ENCODE peak calls at places on chromosomes 12 and 14, in five cellular contexts. S, J, G, E and V are unnamed samples. For H3K4me1, the result is how much of the 10 kb centered on the place peaks cover.

GRCh38 chr12:19227880-19228210 is 98.3 kb downstream of the PLEKHA5 start:
- DNase-seq in S (no peak), J (no peak), G (no peak), E (no peak), V (no peak)

GRCh38 chr12:100043657-100044056 is 58.9 kb upstream of the ANKS1B start:
- DNase-seq in S (no peak), J (no peak), G (no peak), E (no peak), V (no peak)

GRCh38 chr12:94710933-94711332 is 60.6 kb upstream of the TMCC3 start:
- DNase-seq in S (peak), J (no peak), G (peak), E (no peak), V (no peak)

GRCh38 chr12:2339022-2339431 is 286.2 kb downstream of the CACNA1C start:
- DNase-seq in S (no peak), J (no peak), G (peak), E (no peak), V (no peak)

GRCh38 chr14:36028218-36028617 is 148.3 kb downstream of the PTCSC3 start:
- DNase-seq in S (peak), J (no peak), G (no peak), E (no peak), V (no peak)

GRCh38 chr14:85076111-85076510 is 453.8 kb upstream of the FLRT2 start:
- DNase-seq in S (no peak), J (no peak), G (no peak), E (no peak), V (no peak)

GRCh38 chr14:106508216-106508615 is 981.8 kb downstream of the TMEM121 start:
- DNase-seq in S (no peak), J (no peak), G (no peak), E (no peak), V (no peak)

GRCh38 chr14:83467811-83468210 is 1934.2 kb upstream of the SEL1L start:
- DNase-seq in S (no peak), J (no peak), G (no peak), E (no peak), V (no peak)

GRCh38 chr14:58414845-58415244 is 12.5 kb downstream of the TIMM9 start:
- DNase-seq in S (no peak), J (no peak), G (no peak), E (no peak), V (no peak)

GRCh38 chr12:120588948-120589930 is 8.0 kb upstream of the POP5 start:
- DNase-seq in S (no peak), J (no peak), G (no peak), E (no peak), V (no peak)

GRCh38 chr14:59481407-59482119 is 2.6 kb downstream of the L3HYPDH start:
- DNase-seq in S (no peak), J (no peak), G (no peak), E (no peak), V (no peak)

GRCh38 chr14:21917699-21918436 is 244.2 kb upstream of the OR4E1 start:
- DNase-seq in S (peak), J (no peak), G (peak), E (no peak), V (no peak)

GRCh38 chr14:60922050-60922449 is 58.8 kb downstream of the TRMT5 start:
- DNase-seq in S (no peak), J (no peak), G (no peak), E (no peak), V (no peak)

GRCh38 chr12:126510630-126511029 is 1445.4 kb downstream of the AACS start:
- DNase-seq in S (no peak), J (no peak), G (no peak), E (no peak), V (no peak)

GRCh38 chr12:16135323-16135722 is 142.2 kb downstream of the SLC15A5 start:
- DNase-seq in S (no peak), J (no peak), G (no peak), E (no peak), V (no peak)

GRCh38 chr14:82837611-82838140 is 1304.0 kb upstream of the SEL1L start:
- DNase-seq in S (no peak), J (no peak), G (no peak), E (no peak), V (no peak)

GRCh38 chr12:6074394-6074793 is 50.1 kb downstream of the VWF start:
- DNase-seq in S (no peak), J (no peak), G (no peak), E (no peak), V (no peak)

GRCh38 chr12:5344131-5344530 is 87.8 kb upstream of the NTF3 start:
- DNase-seq in S (no peak), J (no peak), G (no peak), E (no peak), V (no peak)

GRCh38 chr12:124625867-124626675 is 58.7 kb upstream of the NCOR2 start:
- DNase-seq in S (no peak), J (peak), G (peak), E (peak), V (peak)

GRCh38 chr14:57712101-57712500 is 153.8 kb downstream of the SLC35F4 start:
- DNase-seq in S (no peak), J (no peak), G (no peak), E (no peak), V (no peak)

GRCh38 chr14:66388516-66388915 is 97.7 kb upstream of the CCDC196 start:
- DNase-seq in S (no peak), J (no peak), G (no peak), E (no peak), V (no peak)

GRCh38 chr12:48875944-48876520 is 10.4 kb upstream of the RND1 start:
- DNase-seq in S (no peak), J (no peak), G (no peak), E (no peak), V (no peak)

GRCh38 chr14:94374749-94375148 is 13.7 kb downstream of the SERPINA1 start:
- DNase-seq in S (no peak), J (no peak), G (no peak), E (peak), V (no peak)

GRCh38 chr12:50088577-50089335 is 3.6 kb downstream of the SMARCD1 start:
- DNase-seq in S (peak), J (no peak), G (peak), E (no peak), V (no peak)

GRCh38 chr12:102950950-102951490 is 6.5 kb upstream of the ASCL1 start:
- DNase-seq in S (no peak), J (no peak), G (no peak), E (no peak), V (no peak)

GRCh38 chr12:62008703-62009102 is 251.5 kb upstream of the USP15 start:
- DNase-seq in S (no peak), J (no peak), G (no peak), E (no peak), V (no peak)

GRCh38 chr14:59482471-59483331 is 1.5 kb downstream of the L3HYPDH start:
- DNase-seq in S (no peak), J (peak), G (no peak), E (no peak), V (no peak)

GRCh38 chr14:96125536-96125935 is 79.1 kb upstream of the BDKRB2 start:
- DNase-seq in S (no peak), J (no peak), G (no peak), E (no peak), V (no peak)

GRCh38 chr14:20799955-20800544 is 2.6 kb downstream of the RNASE1 start:
- DNase-seq in S (no peak), J (no peak), G (peak), E (peak), V (no peak)

GRCh38 chr14:69013943-69014782 is 35.1 kb upstream of the ACTN1 start:
- DNase-seq in S (no peak), J (peak), G (peak), E (no peak), V (no peak)

GRCh38 chr12:120231316-120232011 is 30.6 kb upstream of the RPLP0 start:
- DNase-seq in S (peak), J (no peak), G (peak), E (peak), V (peak)

GRCh38 chr12:26196424-26196722 is 1.0 kb downstream of the SSPN start:
- DNase-seq in S (no peak), J (no peak), G (no peak), E (no peak), V (no peak)

GRCh38 chr14:55454264-55455151 is 14.1 kb upstream of the TBPL2 start:
- DNase-seq in S (no peak), J (no peak), G (peak), E (peak), V (no peak)

GRCh38 chr12:43550831-43551270 is 1.2 kb downstream of the ADAMTS20 start:
- DNase-seq in S (no peak), J (no peak), G (no peak), E (no peak), V (peak)

GRCh38 chr12:56220611-56221232 is 1.0 kb downstream of the RNF41 start:
- DNase-seq in S (peak), J (no peak), G (peak), E (no peak), V (no peak)

DNA sequence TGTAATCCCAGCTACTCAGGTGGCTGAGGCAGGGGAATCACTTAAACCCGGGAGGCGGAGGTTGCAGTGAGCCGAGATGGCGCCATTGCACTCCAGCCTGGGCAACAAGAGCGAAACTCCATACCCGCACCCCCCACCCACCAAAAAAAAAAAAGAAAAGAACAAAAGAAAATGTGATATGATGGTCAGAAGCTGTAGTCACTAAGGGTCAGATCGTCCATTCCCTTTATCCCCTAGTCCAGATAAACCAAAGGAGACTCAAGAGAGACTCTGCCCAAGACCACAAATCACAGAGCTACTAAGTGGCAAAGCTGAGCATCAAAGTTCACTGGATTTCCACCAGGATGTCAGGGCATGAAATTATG is 3.2 kb downstream of the PPTC7 start:
- DNase-seq in S (no peak), J (no peak), G (no peak), E (no peak), V (no peak)
- H3K4me1 ChIP-seq in S (half or more), J (under half), G (half or more), E (half or more), V (under half)

DNA sequence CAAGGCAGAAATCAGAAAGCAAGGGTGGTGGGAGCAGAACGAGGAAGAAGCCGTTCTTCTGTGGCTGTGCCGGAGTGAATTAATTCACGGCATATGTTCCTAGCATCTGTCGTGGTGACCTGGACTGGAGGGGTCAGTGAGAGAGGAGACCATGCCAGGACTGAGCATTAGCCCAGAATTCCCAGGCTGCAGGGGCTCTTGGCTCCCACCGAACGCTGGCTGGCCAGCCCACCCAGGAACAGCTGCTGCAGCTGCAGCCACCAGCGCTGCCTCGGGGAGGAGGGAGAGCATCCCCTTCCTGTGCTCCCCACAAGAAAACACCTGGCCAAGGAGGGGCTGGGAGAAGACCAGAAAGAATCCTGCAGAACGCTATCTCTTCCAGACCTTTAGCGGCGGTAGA is 62.6 kb upstream of the GPATCH2L start:
- DNase-seq in S (no peak), J (no peak), G (no peak), E (no peak), V (no peak)
- H3K4me3 ChIP-seq in S (no peak), J (no peak), G (no peak), E (no peak), V (no peak)

GRCh38 chr14:73723799-73724621 is 9.8 kb upstream of the PNMA1 start:
- DNase-seq in S (no peak), J (peak), G (peak), E (peak), V (peak)
- TF ChIP-seq CTCF in S (no peak), J (peak), G (no peak), E (no peak), V (peak)

GRCh38 chr14:99519347-99519881 is 38.2 kb downstream of the CCNK start:
- DNase-seq in S (no peak), J (no peak), G (no peak), E (no peak), V (no peak)
- H3K4me1 ChIP-seq in S (under half), J (under half), G (under half), E (half or more), V (under half)

GRCh38 chr14:104867371-104868059 is 2.4 kb downstream of the CEP170B start:
- DNase-seq in S (no peak), J (no peak), G (no peak), E (peak), V (peak)
- H3K4me3 ChIP-seq in S (no peak), J (no peak), G (no peak), E (no peak), V (no peak)

GRCh38 chr14:65357091-65357490 is 55.4 kb upstream of the FUT8 start:
- DNase-seq in S (peak), J (no peak), G (no peak), E (no peak), V (no peak)

GRCh38 chr14:65360144-65360784 is 52.3 kb upstream of the FUT8 start:
- DNase-seq in S (peak), J (no peak), G (no peak), E (no peak), V (no peak)

GRCh38 chr14:65356327-65356836 is 56.1 kb upstream of the FUT8 start:
- DNase-seq in S (peak), J (no peak), G (peak), E (no peak), V (no peak)

GRCh38 chr14:65361920-65362319 is 50.6 kb upstream of the FUT8 start:
- DNase-seq in S (no peak), J (no peak), G (no peak), E (no peak), V (no peak)

DNA sequence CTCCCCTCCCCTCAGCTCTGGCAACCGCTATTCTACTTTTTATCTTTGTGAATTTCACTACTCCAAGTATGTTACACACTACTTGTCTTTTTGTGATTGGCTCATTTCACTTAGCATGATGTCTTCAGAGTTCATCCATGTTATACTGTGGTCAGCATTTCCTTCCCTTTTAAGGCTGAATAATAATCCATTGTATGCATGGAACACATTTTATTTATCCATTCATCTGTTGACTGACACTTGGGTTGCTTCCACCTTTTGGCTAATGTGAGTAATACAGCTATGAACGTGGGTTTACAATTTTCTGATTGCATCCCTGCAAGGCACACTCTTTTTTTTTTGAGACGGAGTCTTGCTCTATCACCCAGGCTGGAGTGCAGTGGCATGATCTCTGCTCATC is 53.0 kb upstream of the FUT8 start:
- DNase-seq in S (peak), J (no peak), G (no peak), E (no peak), V (no peak)
- TF ChIP-seq CTCF in S (peak), J (no peak), G (no peak), E (no peak), V (no peak)

DNA sequence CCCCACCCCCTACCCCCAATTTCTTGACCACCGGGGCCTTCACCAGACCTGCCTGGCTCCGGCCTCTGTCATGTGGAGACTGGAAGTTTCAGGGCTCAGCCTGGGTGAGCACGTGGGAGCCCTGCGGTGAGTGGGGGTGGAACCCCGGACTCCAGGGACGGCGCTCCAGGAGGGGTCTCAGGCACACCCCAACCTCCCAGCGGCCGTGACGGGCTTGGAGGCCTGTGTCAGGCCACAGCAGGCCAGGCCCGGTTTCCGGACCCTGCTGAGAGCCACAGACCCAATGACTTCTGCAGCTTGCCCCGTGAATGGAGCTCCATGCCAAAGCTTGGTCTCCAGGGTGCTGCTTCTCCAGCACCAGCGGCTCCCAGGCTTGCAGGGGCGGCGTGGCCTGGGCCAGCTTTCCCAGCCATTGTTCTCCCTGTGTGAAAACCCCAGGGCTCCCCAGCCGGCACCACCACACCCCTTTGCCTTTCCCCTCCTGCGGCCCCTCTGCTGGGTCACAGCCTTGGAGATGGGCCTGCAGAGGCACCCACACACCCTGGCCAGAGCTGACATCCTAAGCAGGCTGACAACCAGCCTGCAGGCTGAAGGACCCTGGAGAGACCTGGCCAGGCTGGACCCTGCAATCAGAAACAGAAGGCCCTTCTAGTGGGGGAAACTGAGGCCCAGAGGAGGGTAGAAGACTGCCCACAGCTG is 186.2 kb upstream of the C14orf180 start:
- DNase-seq in S (no peak), J (no peak), G (no peak), E (peak), V (peak)
- H3K4me1 ChIP-seq in S (half or more), J (under half), G (under half), E (under half), V (under half)

DNA sequence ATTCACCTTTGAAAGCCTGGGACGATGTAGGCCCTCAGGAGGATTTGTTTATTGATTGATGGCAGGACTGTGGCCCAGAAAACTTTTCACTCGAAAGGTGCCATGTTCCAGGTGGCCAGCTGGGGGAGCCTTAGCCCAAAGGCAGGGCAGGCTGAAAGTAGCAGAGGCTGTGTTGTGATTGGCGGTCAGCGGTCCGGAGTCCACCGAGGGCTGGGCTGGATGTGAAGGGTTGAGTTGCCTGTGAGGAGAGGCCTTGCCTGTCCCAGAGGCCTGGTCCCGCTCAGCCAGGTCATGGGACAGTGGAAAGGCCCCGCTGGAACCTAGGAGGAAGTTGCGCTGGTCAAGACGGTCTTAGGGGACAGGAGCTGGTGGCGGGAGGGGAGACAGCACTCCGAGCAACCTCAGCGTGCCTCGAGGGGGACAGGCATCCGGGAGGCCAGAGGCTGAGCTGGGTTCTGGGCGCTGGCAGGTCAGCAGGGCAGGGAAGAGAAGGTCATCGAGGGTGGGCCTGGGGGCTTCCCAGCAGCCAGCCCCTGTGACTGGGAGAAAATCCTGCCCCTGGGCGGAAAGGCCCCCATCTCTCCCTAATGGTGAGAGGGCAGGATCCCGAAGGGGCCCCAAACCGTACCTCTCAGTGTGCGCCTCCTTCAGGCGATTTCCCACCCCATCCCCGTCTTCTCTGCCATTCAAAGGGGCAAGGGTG is 26.3 kb downstream of the CMA1 start:
- DNase-seq in S (peak), J (no peak), G (peak), E (no peak), V (no peak)
- H3K4me3 ChIP-seq in S (no peak), J (no peak), G (no peak), E (no peak), V (no peak)